ENCODE peak calls at places on chromosomes 5 and 9, in five cellular contexts. K, J, M, D and U are unnamed samples.

GRCh38 chr9:111427186-111427585 is 57.0 kb downstream of the ECPAS start:
- DNase-seq in K (no peak), J (no peak), M (no peak), D (no peak), U (no peak)

GRCh38 chr9:36149197-36149596 is 12.7 kb downstream of the GLIPR2 start:
- DNase-seq in K (no peak), J (no peak), M (no peak), D (no peak), U (no peak)

GRCh38 chr5:172858990-172859811 is 25.1 kb downstream of the ERGIC1 start:
- DNase-seq in K (peak), J (no peak), M (peak), D (no peak), U (no peak)

GRCh38 chr5:67100301-67100700 is 96.3 kb downstream of the CD180 start:
- DNase-seq in K (no peak), J (no peak), M (no peak), D (no peak), U (no peak)

GRCh38 chr5:6633469-6634326 is 458 bp downstream of the SRD5A1 start:
- DNase-seq in K (no peak), J (peak), M (no peak), D (peak), U (peak)

GRCh38 chr9:120343416-120343815 is 236.6 kb downstream of the CDK5RAP2 start:
- DNase-seq in K (no peak), J (no peak), M (no peak), D (no peak), U (no peak)

GRCh38 chr5:133753856-133754255 is 141.5 kb upstream of the FSTL4 start:
- DNase-seq in K (no peak), J (no peak), M (no peak), D (peak), U (no peak)

GRCh38 chr9:86751207-86751606 is 196.1 kb downstream of the GAS1 start:
- DNase-seq in K (no peak), J (no peak), M (no peak), D (no peak), U (no peak)

GRCh38 chr9:1117439-1117838 is 67.3 kb downstream of the DMRT2 start:
- DNase-seq in K (no peak), J (no peak), M (no peak), D (no peak), U (no peak)

GRCh38 chr9:14935099-14935710 is 25.0 kb upstream of the FREM1 start:
- DNase-seq in K (no peak), J (no peak), M (no peak), D (no peak), U (no peak)

GRCh38 chr9:122506964-122507363 is 3.6 kb upstream of the OR1J2 start:
- DNase-seq in K (no peak), J (no peak), M (no peak), D (no peak), U (no peak)

GRCh38 chr9:93223241-93224180 is 39.6 kb downstream of the WNK2 start:
- DNase-seq in K (peak), J (no peak), M (peak), D (no peak), U (no peak)

GRCh38 chr9:134872482-134873231 is 8.0 kb upstream of the FCN2 start:
- DNase-seq in K (no peak), J (no peak), M (peak), D (no peak), U (no peak)

GRCh38 chr5:3602713-3603502 is 7.3 kb downstream of the IRX1 start:
- DNase-seq in K (no peak), J (peak), M (peak), D (peak), U (peak)

GRCh38 chr9:20315672-20316071 is 306.6 kb downstream of the MLLT3 start:
- DNase-seq in K (no peak), J (no peak), M (no peak), D (no peak), U (no peak)

GRCh38 chr5:133818031-133818431 is 150.4 kb downstream of the C5orf15 start:
- DNase-seq in K (no peak), J (no peak), M (peak), D (no peak), U (no peak)

GRCh38 chr5:143707797-143708196 is 104.2 kb upstream of the HMHB1 start:
- DNase-seq in K (no peak), J (no peak), M (no peak), D (no peak), U (no peak)

GRCh38 chr9:2228132-2228531 is 213.0 kb downstream of the SMARCA2 start:
- DNase-seq in K (peak), J (peak), M (no peak), D (peak), U (no peak)

GRCh38 chr5:59674763-59675162 is 218.8 kb downstream of the PDE4D start:
- DNase-seq in K (no peak), J (no peak), M (no peak), D (no peak), U (no peak)

GRCh38 chr9:127545196-127546124 is 66.6 kb upstream of the STXBP1 start:
- DNase-seq in K (peak), J (no peak), M (no peak), D (peak), U (peak)

GRCh38 chr9:110056062-110056461 is 151.9 kb downstream of the C9orf152 start:
- DNase-seq in K (no peak), J (no peak), M (no peak), D (no peak), U (no peak)

GRCh38 chr5:169258372-169259000 is 42.5 kb downstream of the SLIT3 start:
- DNase-seq in K (no peak), J (no peak), M (no peak), D (no peak), U (no peak)

GRCh38 chr5:135832263-135832555 is 2.3 kb upstream of the SLC25A48 start:
- DNase-seq in K (no peak), J (no peak), M (no peak), D (peak), U (no peak)
- TF ChIP-seq CTCF in K (no peak), J (no peak), M (no peak), D (no peak), U (no peak)

GRCh38 chr9:10858817-10859216 is 246.0 kb upstream of the PTPRD start:
- DNase-seq in K (no peak), J (no peak), M (no peak), D (no peak), U (no peak)

GRCh38 chr9:10855847-10856246 is 243.0 kb upstream of the PTPRD start:
- DNase-seq in K (no peak), J (peak), M (no peak), D (no peak), U (no peak)
- TF ChIP-seq CTCF in K (no peak), J (peak), M (no peak), D (peak), U (peak)

DNA sequence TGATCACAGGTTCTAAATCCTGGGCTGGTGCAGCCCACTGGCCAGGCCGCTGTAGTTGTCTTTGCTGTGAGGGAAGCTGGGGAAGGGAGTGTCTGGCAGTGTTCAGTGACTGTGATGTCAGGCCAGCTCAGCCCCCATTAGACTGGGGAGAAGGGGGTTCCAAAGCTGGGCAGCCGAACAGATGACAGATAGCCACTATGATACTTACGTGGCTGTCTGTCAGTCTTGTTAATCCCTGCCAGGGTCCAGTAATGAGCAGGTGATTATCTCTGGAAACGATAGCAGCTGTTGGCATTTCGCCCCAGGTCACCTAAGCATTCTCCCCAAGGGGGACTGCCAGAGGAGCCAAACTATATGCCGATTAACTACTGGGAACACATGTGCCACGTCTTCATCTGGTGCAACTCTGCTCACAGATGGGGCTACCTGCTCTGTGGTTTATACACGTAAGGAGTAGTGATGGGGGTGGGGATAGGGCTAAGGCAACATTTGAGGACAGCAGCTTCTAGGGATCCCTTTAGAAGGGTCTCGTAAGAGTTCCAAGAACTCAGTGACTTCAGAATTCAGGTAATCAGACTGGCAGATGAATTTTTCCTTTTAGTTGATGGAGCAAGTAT is 396.3 kb downstream of the KDM4C start:
- DNase-seq in K (no peak), J (no peak), M (no peak), D (no peak), U (no peak)
- TF ChIP-seq CTCF in K (no peak), J (no peak), M (no peak), D (no peak), U (no peak)

DNA sequence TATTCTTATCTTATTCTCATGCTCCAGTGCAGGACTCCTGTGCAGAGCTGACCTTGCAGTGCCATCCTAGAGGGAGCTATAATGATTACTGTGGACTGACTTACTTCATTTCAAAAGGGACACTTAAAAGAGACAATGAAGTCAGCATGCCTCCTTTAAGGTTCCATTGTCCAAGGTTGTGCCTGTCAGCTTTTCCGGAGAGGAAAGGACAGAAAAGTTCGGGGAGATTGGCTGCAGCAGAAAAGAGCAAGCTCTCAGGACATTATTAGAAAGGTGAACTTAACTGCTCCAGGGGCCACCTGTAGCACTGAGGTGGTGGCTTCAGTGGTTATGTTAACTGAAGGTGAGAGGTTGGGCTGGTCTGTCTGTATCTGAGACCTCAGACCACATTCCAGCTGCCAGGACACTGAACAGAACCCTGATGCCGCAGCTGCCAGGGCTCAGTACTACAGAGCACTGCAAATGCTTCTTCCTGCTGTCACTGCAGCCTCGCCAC is 112.9 kb downstream of the ST8SIA4 start:
- DNase-seq in K (peak), J (peak), M (no peak), D (peak), U (no peak)
- TF ChIP-seq CTCF in K (no peak), J (no peak), M (peak), D (peak), U (peak)

DNA sequence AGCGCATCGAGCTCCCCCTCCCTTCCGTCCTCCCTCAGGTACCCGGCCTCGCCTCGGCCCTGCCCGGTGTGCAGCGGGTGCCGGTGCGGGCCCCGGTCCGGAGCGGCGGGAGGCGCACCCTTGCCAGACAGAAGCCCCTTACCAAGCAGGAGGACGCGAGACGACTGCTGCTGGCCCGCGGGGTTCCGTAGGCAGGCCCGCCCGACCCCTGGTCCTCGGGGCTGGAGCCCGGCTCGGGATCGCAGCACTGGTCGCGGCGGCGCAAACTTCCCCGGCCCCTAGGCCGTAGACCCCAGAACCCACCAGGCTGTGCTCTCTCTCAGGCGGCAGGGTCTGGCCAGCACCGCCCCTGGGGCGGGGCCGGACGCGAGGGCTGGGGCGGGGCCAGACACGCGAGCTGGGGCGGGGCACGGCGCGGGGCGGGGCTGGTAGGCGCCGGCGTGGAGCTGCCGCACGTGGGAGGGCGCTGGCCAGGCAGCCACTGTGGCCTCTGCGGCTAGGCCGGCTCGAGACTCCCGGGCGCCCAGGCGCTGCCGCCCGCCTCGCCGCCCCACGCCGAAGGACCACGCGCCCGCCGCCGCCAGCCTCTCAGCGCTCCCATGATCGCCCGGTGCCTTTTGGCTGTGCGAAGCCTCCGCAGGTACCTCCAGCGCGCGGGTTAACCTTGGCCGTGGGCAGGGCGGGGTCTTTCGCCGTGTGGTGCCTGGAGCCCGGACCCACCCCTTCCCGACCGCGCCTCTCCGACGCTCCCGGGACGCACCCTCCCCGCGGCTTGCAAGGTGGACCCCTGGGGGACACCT is at the start of the genes NLN and SGTB:
- DNase-seq in K (peak), J (peak), M (peak), D (peak), U (peak)
- TF ChIP-seq CTCF in K (no peak), J (no peak), M (no peak), D (peak), U (no peak)

GRCh38 chr5:146662229-146662628 is 146.2 kb upstream of the GPR151 start:
- DNase-seq in K (no peak), J (no peak), M (no peak), D (no peak), U (no peak)
- TF ChIP-seq CTCF in K (peak), J (peak), M (peak), D (peak), U (peak)

GRCh38 chr9:137743695-137744094 is 124.9 kb downstream of the EHMT1 start:
- DNase-seq in K (no peak), J (no peak), M (no peak), D (peak), U (no peak)

GRCh38 chr9:137741330-137741729 is 122.5 kb downstream of the EHMT1 start:
- DNase-seq in K (no peak), J (no peak), M (no peak), D (no peak), U (no peak)

GRCh38 chr9:137742698-137743097 is 123.9 kb downstream of the EHMT1 start:
- DNase-seq in K (no peak), J (no peak), M (no peak), D (peak), U (no peak)

GRCh38 chr9:137739371-137739915 is 120.6 kb downstream of the EHMT1 start:
- DNase-seq in K (no peak), J (no peak), M (no peak), D (peak), U (no peak)

GRCh38 chr9:137740311-137740710 is 121.5 kb downstream of the EHMT1 start:
- DNase-seq in K (no peak), J (no peak), M (peak), D (peak), U (no peak)
- TF ChIP-seq CTCF in K (no peak), J (no peak), M (no peak), D (no peak), U (no peak)

DNA sequence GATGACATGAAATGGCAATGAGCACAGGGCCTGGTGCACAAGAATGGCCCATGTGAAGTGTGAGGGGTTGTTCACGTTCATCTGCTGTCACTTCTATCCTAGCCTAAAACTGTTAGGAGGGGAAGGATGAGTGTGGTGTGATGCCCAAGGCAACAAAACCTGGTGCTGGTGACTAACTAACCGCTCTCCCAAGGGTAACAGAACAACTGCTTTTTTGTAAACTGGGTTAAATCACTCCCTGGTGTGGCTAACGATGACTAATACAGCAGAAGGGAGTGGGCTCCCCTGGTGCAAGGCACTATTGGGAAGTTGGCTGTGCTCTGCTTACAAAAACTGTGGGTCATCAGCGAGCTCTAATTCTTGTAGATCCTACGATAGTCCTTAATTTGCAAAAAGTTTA is 103.2 kb upstream of the VCAN start:
- DNase-seq in K (no peak), J (no peak), M (peak), D (no peak), U (no peak)
- TF ChIP-seq CTCF in K (no peak), J (no peak), M (no peak), D (no peak), U (no peak)